ENCODE peak calls at places on chromosomes 11 and 22, in seven cellular contexts. E, L, V, Z, S, U and G are unnamed samples.

GRCh38 chr11:111360150-111361043 is 18.7 kb downstream of the POU2AF1 start:
- DNase-seq in E (no peak), U (no peak), Z (no peak), L (no peak), S (no peak), V (no peak), G (no peak)

GRCh38 chr11:15150507-15150906 is 35.8 kb downstream of the INSC start:
- DNase-seq in L (no peak), E (no peak), S (no peak), V (no peak), Z (no peak), U (no peak), G (no peak)

GRCh38 chr11:74699615-74700396 is 31.4 kb downstream of the CHRDL2 start:
- DNase-seq in S (no peak), V (no peak), L (no peak), E (no peak), Z (no peak), U (no peak), G (no peak)

GRCh38 chr11:130216591-130217132 is 57.1 kb downstream of the ST14 start:
- DNase-seq in V (no peak), Z (no peak), S (no peak), U (no peak), L (peak; percentile 44), E (no peak), G (peak; percentile 5)

GRCh38 chr22:42933783-42934144 is 76.7 kb upstream of the ARFGAP3 start:
- DNase-seq in U (no peak), S (no peak), L (peak; percentile 36), E (no peak), V (no peak), Z (peak; percentile 95), G (no peak)

GRCh38 chr11:74221816-74222215 is 50.7 kb downstream of the PPME1 start:
- DNase-seq in Z (no peak), E (no peak), U (no peak), L (no peak), S (no peak), V (no peak), G (no peak)

GRCh38 chr11:77559686-77560425 is 29.9 kb upstream of the AQP11 start:
- DNase-seq in E (no peak), Z (peak; percentile 97), U (no peak), S (no peak), L (no peak), V (no peak), G (no peak)

GRCh38 chr22:20271114-20271994 is 3.2 kb upstream of the RTN4R start:
- DNase-seq in E (no peak), L (no peak), V (no peak), U (no peak), Z (no peak), S (no peak), G (no peak)

GRCh38 chr11:117701781-117702180 is 95.2 kb downstream of the DSCAML1 start:
- DNase-seq in S (no peak), E (no peak), L (no peak), V (no peak), U (no peak), Z (no peak), G (no peak)

GRCh38 chr11:85810871-85811611 is at the start of gene SYTL2:
- DNase-seq in E (peak; percentile 81), V (peak; percentile 57), S (peak; percentile 74), Z (peak; percentile 18), U (peak; percentile 87), L (peak; percentile 89), G (peak; percentile 86)

GRCh38 chr11:47143322-47143721 is 33.4 kb downstream of the ARFGAP2 start:
- DNase-seq in U (peak; percentile 60), V (no peak), L (peak; percentile 39), S (no peak), E (no peak), Z (peak; percentile 86), G (no peak)

GRCh38 chr11:134949121-134949591 is 537.1 kb upstream of the B3GAT1 start:
- DNase-seq in S (no peak), Z (peak; percentile 36), E (no peak), U (no peak), V (no peak), L (peak; percentile 59), G (no peak)

GRCh38 chr22:46652081-46652929 is 32.1 kb downstream of the GRAMD4 start:
- DNase-seq in E (no peak), Z (peak; percentile 53), U (peak; percentile 67), V (no peak), L (peak; percentile 79), S (no peak), G (no peak)

GRCh38 chr11:120696597-120696996 is 185.0 kb downstream of the GRIK4 start:
- DNase-seq in L (no peak), V (no peak), S (no peak), Z (no peak), U (no peak), E (no peak), G (no peak)

GRCh38 chr22:25919452-25919851 is 177.5 kb downstream of the MYO18B start:
- DNase-seq in S (no peak), Z (no peak), U (no peak), E (peak; percentile 31), L (no peak), V (peak; percentile 92), G (no peak)

GRCh38 chr22:50267591-50268390 is 2.4 kb downstream of the MAPK11 start:
- DNase-seq in E (no peak), V (no peak), U (peak; percentile 82), Z (peak; percentile 51), L (peak; percentile 85), S (peak; percentile 55), G (no peak)

GRCh38 chr11:27242591-27242990 is 120.4 kb downstream of the CCDC34 start:
- DNase-seq in V (no peak), Z (peak; percentile 28), U (no peak), E (no peak), L (no peak), S (no peak), G (no peak)

GRCh38 chr11:132072880-132073213 is 702.4 kb downstream of the NTM start:
- DNase-seq in U (no peak), Z (no peak), L (no peak), V (no peak), S (no peak), E (no peak), G (no peak)

GRCh38 chr11:131690776-131691557 is 320.6 kb downstream of the NTM start:
- DNase-seq in L (no peak), S (no peak), U (no peak), V (no peak), E (no peak), Z (no peak), G (no peak)

GRCh38 chr22:41175546-41175945 is 29.6 kb upstream of the L3MBTL2 start:
- DNase-seq in E (peak; percentile 7), U (no peak), V (no peak), S (no peak), L (no peak), Z (no peak), G (no peak)

GRCh38 chr22:43882122-43882767 is 9.6 kb downstream of the PNPLA5 start:
- DNase-seq in Z (no peak), V (no peak), L (no peak), E (no peak), U (no peak), S (no peak), G (no peak)

GRCh38 chr22:47190276-47190956 is 428.0 kb downstream of the TBC1D22A start:
- DNase-seq in L (no peak), V (no peak), S (no peak), E (peak; percentile 17), Z (no peak), U (no peak), G (no peak)

GRCh38 chr22:40855104-40855959 is 1.1 kb downstream of the ST13 start:
- DNase-seq in V (peak; percentile 58), E (no peak), Z (peak; percentile 58), S (no peak), U (no peak), L (peak; percentile 7), G (no peak)

GRCh38 chr11:109641549-109641948 is 219.6 kb downstream of the C11orf87 start:
- DNase-seq in V (no peak), U (no peak), E (no peak), L (peak; percentile 89), Z (peak; percentile 57), S (no peak), G (no peak)

GRCh38 chr11:119863811-119864601 is 135.0 kb upstream of the NECTIN1 start:
- DNase-seq in E (peak; percentile 70), V (no peak), U (no peak), S (no peak), L (peak; percentile 82), Z (no peak), G (no peak)

GRCh38 chr11:17472467-17472866 is 4.2 kb downstream of the ABCC8 start:
- DNase-seq in U (no peak), S (no peak), L (no peak), E (no peak), V (no peak), Z (no peak), G (no peak)

GRCh38 chr11:63916837-63917684 is at the start of gene RCOR2:
- DNase-seq in L (peak; percentile 95), Z (peak; percentile 71), U (peak; percentile 92), E (peak; percentile 84), S (peak; percentile 45), V (peak; percentile 76), G (peak; percentile 100)

GRCh38 chr11:34976496-34976895 is 60.1 kb downstream of the PDHX start:
- DNase-seq in Z (no peak), L (no peak), V (no peak), U (no peak), S (no peak), E (no peak), G (no peak)

GRCh38 chr22:40196628-40197027 is 18.9 kb downstream of the TNRC6B start:
- DNase-seq in E (no peak), U (no peak), Z (peak; percentile 96), V (no peak), S (peak; percentile 24), L (peak; percentile 41), G (no peak)

GRCh38 chr11:87361891-87362290 is 324.2 kb downstream of the TMEM135 start:
- DNase-seq in L (no peak), V (no peak), U (no peak), S (no peak), E (no peak), Z (no peak), G (no peak)